ENCODE peak calls at places on chromosomes 1 and 21, in five cellular contexts. One of them, this sample, is unnamed.

GRCh38 chr1:15344800-15345710 is 64.6 kb upstream of the EFHD2 start:
- DNase-seq in fibroblast of pulmonary artery: no peak
- DNase-seq in progenitor cell of endocrine pancreas: no peak
- DNase-seq in HCT116: no peak
- DNase-seq in left ventricle myocardium inferior: peak
- DNase-seq in this sample: no peak

GRCh38 chr1:93575586-93576271 is 105.9 kb downstream of the BCAR3 start:
- DNase-seq in fibroblast of pulmonary artery: no peak
- DNase-seq in progenitor cell of endocrine pancreas: no peak
- DNase-seq in HCT116: no peak
- DNase-seq in left ventricle myocardium inferior: peak
- DNase-seq in this sample: no peak

GRCh38 chr1:246126580-246126979 is 380.5 kb downstream of the SMYD3 start:
- DNase-seq in fibroblast of pulmonary artery: no peak
- DNase-seq in progenitor cell of endocrine pancreas: no peak
- DNase-seq in HCT116: no peak
- DNase-seq in left ventricle myocardium inferior: no peak
- DNase-seq in this sample: no peak

GRCh38 chr1:175129182-175129581 is 61.5 kb downstream of the TNN start:
- DNase-seq in fibroblast of pulmonary artery: peak
- DNase-seq in progenitor cell of endocrine pancreas: no peak
- DNase-seq in HCT116: no peak
- DNase-seq in left ventricle myocardium inferior: no peak
- DNase-seq in this sample: peak

GRCh38 chr1:66275601-66276023 is 258.3 kb upstream of the SGIP1 start:
- DNase-seq in fibroblast of pulmonary artery: no peak
- DNase-seq in progenitor cell of endocrine pancreas: no peak
- DNase-seq in HCT116: no peak
- DNase-seq in left ventricle myocardium inferior: no peak
- DNase-seq in this sample: no peak

GRCh38 chr1:39105841-39106765 is 80.0 kb downstream of the NDUFS5 start:
- DNase-seq in fibroblast of pulmonary artery: peak
- DNase-seq in progenitor cell of endocrine pancreas: no peak
- DNase-seq in HCT116: no peak
- DNase-seq in left ventricle myocardium inferior: peak
- DNase-seq in this sample: no peak

GRCh38 chr1:244675167-244675566 is 22.2 kb downstream of the DESI2 start:
- DNase-seq in fibroblast of pulmonary artery: no peak
- DNase-seq in progenitor cell of endocrine pancreas: no peak
- DNase-seq in HCT116: no peak
- DNase-seq in left ventricle myocardium inferior: no peak
- DNase-seq in this sample: no peak

GRCh38 chr1:89609781-89610456 is 23.0 kb upstream of the LRRC8C start:
- DNase-seq in fibroblast of pulmonary artery: no peak
- DNase-seq in progenitor cell of endocrine pancreas: no peak
- DNase-seq in HCT116: no peak
- DNase-seq in left ventricle myocardium inferior: peak
- DNase-seq in this sample: no peak

GRCh38 chr1:7754234-7754633 is 16.9 kb upstream of the VAMP3 start:
- DNase-seq in fibroblast of pulmonary artery: no peak
- DNase-seq in progenitor cell of endocrine pancreas: no peak
- DNase-seq in HCT116: no peak
- DNase-seq in left ventricle myocardium inferior: no peak
- DNase-seq in this sample: no peak

GRCh38 chr1:58618303-58618702 is 41.3 kb upstream of the TACSTD2 start:
- DNase-seq in fibroblast of pulmonary artery: peak
- DNase-seq in progenitor cell of endocrine pancreas: no peak
- DNase-seq in HCT116: no peak
- DNase-seq in left ventricle myocardium inferior: no peak
- DNase-seq in this sample: peak

GRCh38 chr1:33541966-33542365 is 69.5 kb downstream of the ZSCAN20 start:
- DNase-seq in fibroblast of pulmonary artery: no peak
- DNase-seq in progenitor cell of endocrine pancreas: no peak
- DNase-seq in HCT116: no peak
- DNase-seq in left ventricle myocardium inferior: no peak
- DNase-seq in this sample: no peak

GRCh38 chr1:41626616-41627375 is 142.3 kb upstream of the EDN2 start:
- DNase-seq in fibroblast of pulmonary artery: no peak
- DNase-seq in progenitor cell of endocrine pancreas: no peak
- DNase-seq in HCT116: peak
- DNase-seq in left ventricle myocardium inferior: no peak
- DNase-seq in this sample: no peak

DNA sequence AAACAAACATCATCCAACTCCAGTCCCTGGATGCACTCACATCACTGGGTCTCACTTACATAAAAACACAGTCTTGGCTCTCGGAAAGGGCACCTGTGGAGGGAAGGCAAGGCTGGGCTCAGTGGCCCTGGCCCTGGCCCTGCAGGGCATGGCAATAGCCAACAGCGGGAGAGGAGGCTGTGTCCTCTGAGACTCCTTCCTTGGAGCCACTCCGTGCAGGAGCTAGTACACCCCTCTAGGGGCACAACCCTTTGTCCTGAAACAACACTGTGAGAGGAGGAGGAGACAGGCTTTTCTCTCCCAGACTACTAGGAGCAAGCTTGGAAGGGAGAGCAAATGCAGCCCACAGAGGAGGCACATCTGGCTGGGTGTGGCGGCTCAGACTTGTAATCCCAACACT is 28.0 kb downstream of the URB1 start:
- DNase-seq in fibroblast of pulmonary artery: no peak
- DNase-seq in progenitor cell of endocrine pancreas: no peak
- DNase-seq in HCT116: no peak
- DNase-seq in left ventricle myocardium inferior: no peak
- DNase-seq in this sample: no peak
- TF ChIP-seq CTCF in fibroblast of pulmonary artery: no peak
- TF ChIP-seq CTCF in progenitor cell of endocrine pancreas: no peak
- TF ChIP-seq CTCF in HCT116: no peak
- TF ChIP-seq CTCF in left ventricle myocardium inferior: peak
- TF ChIP-seq CTCF in this sample: no peak

GRCh38 chr1:237166593-237167077 is 124.7 kb downstream of the RYR2 start:
- DNase-seq in fibroblast of pulmonary artery: no peak
- DNase-seq in progenitor cell of endocrine pancreas: no peak
- DNase-seq in HCT116: no peak
- DNase-seq in left ventricle myocardium inferior: no peak
- DNase-seq in this sample: no peak
- TF ChIP-seq CTCF in fibroblast of pulmonary artery: no peak
- TF ChIP-seq CTCF in progenitor cell of endocrine pancreas: no peak
- TF ChIP-seq CTCF in HCT116: no peak
- TF ChIP-seq CTCF in left ventricle myocardium inferior: no peak
- TF ChIP-seq CTCF in this sample: no peak

GRCh38 chr1:77825356-77825709 is 45.9 kb downstream of the MIGA1 start:
- DNase-seq in fibroblast of pulmonary artery: peak
- DNase-seq in progenitor cell of endocrine pancreas: no peak
- DNase-seq in HCT116: peak
- DNase-seq in left ventricle myocardium inferior: no peak
- DNase-seq in this sample: peak
- TF ChIP-seq CTCF in fibroblast of pulmonary artery: peak
- TF ChIP-seq CTCF in progenitor cell of endocrine pancreas: peak
- TF ChIP-seq CTCF in HCT116: peak
- TF ChIP-seq CTCF in left ventricle myocardium inferior: peak
- TF ChIP-seq CTCF in this sample: peak

DNA sequence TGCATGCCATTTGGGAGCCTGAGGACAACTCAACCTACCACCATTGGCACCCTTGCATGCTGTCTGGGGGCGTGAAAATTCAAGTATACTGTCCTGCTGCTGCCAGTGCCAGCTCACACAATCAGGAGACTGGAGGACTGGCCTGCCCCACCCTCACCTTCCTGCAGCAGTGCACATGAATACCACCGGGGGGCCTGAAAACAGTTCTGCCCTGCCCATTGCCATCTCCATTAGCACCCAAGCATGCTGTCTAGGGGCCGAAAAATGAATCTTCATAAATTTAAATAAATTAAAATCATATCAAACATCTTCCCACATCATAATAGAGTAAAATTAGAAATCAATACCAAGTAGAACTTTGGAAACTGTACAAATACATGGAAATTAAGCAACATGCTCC is 322.1 kb upstream of the TMPRSS15 start:
- DNase-seq in fibroblast of pulmonary artery: no peak
- DNase-seq in progenitor cell of endocrine pancreas: no peak
- DNase-seq in HCT116: no peak
- DNase-seq in left ventricle myocardium inferior: no peak
- DNase-seq in this sample: no peak
- TF ChIP-seq CTCF in fibroblast of pulmonary artery: no peak
- TF ChIP-seq CTCF in progenitor cell of endocrine pancreas: no peak
- TF ChIP-seq CTCF in HCT116: no peak
- TF ChIP-seq CTCF in left ventricle myocardium inferior: no peak
- TF ChIP-seq CTCF in this sample: no peak

GRCh38 chr1:205274041-205274691 is 46.4 kb downstream of the TMCC2 start:
- DNase-seq in fibroblast of pulmonary artery: no peak
- DNase-seq in progenitor cell of endocrine pancreas: no peak
- DNase-seq in HCT116: no peak
- DNase-seq in left ventricle myocardium inferior: no peak
- DNase-seq in this sample: no peak

GRCh38 chr1:205276334-205277065 is 45.0 kb downstream of the NUAK2 start:
- DNase-seq in fibroblast of pulmonary artery: no peak
- DNase-seq in progenitor cell of endocrine pancreas: no peak
- DNase-seq in HCT116: no peak
- DNase-seq in left ventricle myocardium inferior: no peak
- DNase-seq in this sample: no peak

GRCh38 chr1:205275916-205276315 is 45.6 kb downstream of the NUAK2 start:
- DNase-seq in fibroblast of pulmonary artery: no peak
- DNase-seq in progenitor cell of endocrine pancreas: no peak
- DNase-seq in HCT116: no peak
- DNase-seq in left ventricle myocardium inferior: no peak
- DNase-seq in this sample: no peak

GRCh38 chr1:205273551-205273982 is 45.8 kb downstream of the TMCC2 start:
- DNase-seq in fibroblast of pulmonary artery: peak
- DNase-seq in progenitor cell of endocrine pancreas: peak
- DNase-seq in HCT116: peak
- DNase-seq in left ventricle myocardium inferior: peak
- DNase-seq in this sample: peak

DNA sequence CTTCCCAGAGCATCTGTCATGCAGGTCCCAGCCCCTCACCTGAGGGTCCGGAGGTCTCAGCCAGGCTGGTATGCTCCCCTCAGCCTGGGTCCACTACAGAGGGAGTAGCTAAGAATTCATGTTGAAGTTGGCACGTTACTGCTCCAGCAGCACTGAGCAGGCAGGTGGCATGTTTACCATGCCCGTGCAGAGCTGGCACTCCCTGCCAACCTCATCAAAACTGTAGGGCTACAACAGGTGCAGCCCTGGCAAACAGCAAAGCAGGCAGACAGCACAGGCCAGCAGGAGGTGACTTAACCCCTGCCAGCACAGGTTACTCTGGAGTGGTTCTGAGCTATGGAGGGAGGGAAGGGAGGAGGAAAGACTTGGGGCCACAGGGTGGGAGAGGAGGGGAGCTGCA is 46.4 kb downstream of the NUAK2 start:
- DNase-seq in fibroblast of pulmonary artery: no peak
- DNase-seq in progenitor cell of endocrine pancreas: no peak
- DNase-seq in HCT116: no peak
- DNase-seq in left ventricle myocardium inferior: no peak
- DNase-seq in this sample: no peak
- TF ChIP-seq CTCF in fibroblast of pulmonary artery: no peak
- TF ChIP-seq CTCF in progenitor cell of endocrine pancreas: no peak
- TF ChIP-seq CTCF in HCT116: no peak
- TF ChIP-seq CTCF in left ventricle myocardium inferior: no peak
- TF ChIP-seq CTCF in this sample: no peak

GRCh38 chr1:47755368-47755990 is 241.7 kb downstream of the TRABD2B start:
- DNase-seq in fibroblast of pulmonary artery: no peak
- DNase-seq in progenitor cell of endocrine pancreas: no peak
- DNase-seq in HCT116: peak
- DNase-seq in left ventricle myocardium inferior: no peak
- DNase-seq in this sample: no peak
- TF ChIP-seq CTCF in fibroblast of pulmonary artery: peak
- TF ChIP-seq CTCF in progenitor cell of endocrine pancreas: peak
- TF ChIP-seq CTCF in HCT116: peak
- TF ChIP-seq CTCF in left ventricle myocardium inferior: peak
- TF ChIP-seq CTCF in this sample: peak

GRCh38 chr1:217660353-217661062 is 29.4 kb downstream of the SPATA17 start:
- DNase-seq in fibroblast of pulmonary artery: peak
- DNase-seq in progenitor cell of endocrine pancreas: no peak
- DNase-seq in HCT116: peak
- DNase-seq in left ventricle myocardium inferior: no peak
- DNase-seq in this sample: peak
- TF ChIP-seq CTCF in fibroblast of pulmonary artery: peak
- TF ChIP-seq CTCF in progenitor cell of endocrine pancreas: peak
- TF ChIP-seq CTCF in HCT116: peak
- TF ChIP-seq CTCF in left ventricle myocardium inferior: peak
- TF ChIP-seq CTCF in this sample: peak

GRCh38 chr1:238690415-238690814 is 696.0 kb upstream of the CHRM3 start:
- DNase-seq in fibroblast of pulmonary artery: peak
- DNase-seq in progenitor cell of endocrine pancreas: no peak
- DNase-seq in HCT116: no peak
- DNase-seq in left ventricle myocardium inferior: no peak
- DNase-seq in this sample: no peak
- TF ChIP-seq CTCF in fibroblast of pulmonary artery: peak
- TF ChIP-seq CTCF in progenitor cell of endocrine pancreas: no peak
- TF ChIP-seq CTCF in HCT116: no peak
- TF ChIP-seq CTCF in left ventricle myocardium inferior: no peak
- TF ChIP-seq CTCF in this sample: peak

This sample was measured in HFFc6.